ENCODE peak calls at places on chromosome 9, in six cellular contexts. V is substantia nigra; E is activated T-helper 2 cell treated with anti-CD3 and anti-CD28 coated beads, Interferon-gamma antibody, Interleukin-2, Interleukin-4, amounts not matched to agents 10 μg/mL and 5 μg/mL and 100 μg/mL, durations not matched to agents 14 hours and 24 hours and 36 hours; Q is cardiac fibroblast; U is NCI-H1092 treated with DMSO at 0.1 percent for 48 hours; X is LoVo. G is an unnamed sample.

GRCh38 chr9:131656356-131657030 is 83.4 kb downstream of the RAPGEF1 start:
- DNase-seq in V (no peak), E (peak), Q (no peak), U (no peak), X (no peak), G (no peak)

GRCh38 chr9:33148367-33149019 is 18.6 kb downstream of the B4GALT1 start:
- DNase-seq in V (no peak), E (no peak), Q (no peak), U (peak), X (no peak), G (no peak)

GRCh38 chr9:78791779-78792178 is 494.9 kb downstream of the PSAT1 start:
- DNase-seq in V (no peak), E (no peak), Q (no peak), U (no peak), X (no peak), G (no peak)

GRCh38 chr9:5651246-5651645 is 22.3 kb downstream of the RIC1 start:
- DNase-seq in V (no peak), E (no peak), Q (peak), U (no peak), X (no peak), G (no peak)

GRCh38 chr9:117547904-117548303 is 133.0 kb upstream of the ASTN2 start:
- DNase-seq in V (no peak), E (no peak), Q (no peak), U (no peak), X (no peak), G (no peak)

GRCh38 chr9:120926397-120926928 is at the start of gene TRAF1:
- DNase-seq in V (no peak), E (peak), Q (no peak), U (no peak), X (no peak), G (no peak)

GRCh38 chr9:94906713-94907112 is 180.2 kb downstream of the AOPEP start:
- DNase-seq in V (no peak), E (no peak), Q (no peak), U (no peak), X (no peak), G (no peak)

GRCh38 chr9:101399641-101399965 is 952 bp downstream of the ZNF189 start:
- DNase-seq in V (no peak), E (no peak), Q (no peak), U (no peak), X (no peak), G (no peak)

GRCh38 chr9:81032831-81033230 is 656.5 kb downstream of the TLE1 start:
- DNase-seq in V (no peak), E (no peak), Q (peak), U (no peak), X (no peak), G (no peak)

GRCh38 chr9:83707518-83707767 is 315 bp downstream of the UBQLN1 start:
- DNase-seq in V (no peak), E (no peak), Q (peak), U (no peak), X (no peak), G (no peak)

GRCh38 chr9:95834281-95834907 is 41.1 kb upstream of the ERCC6L2 start:
- DNase-seq in V (no peak), E (no peak), Q (peak), U (no peak), X (no peak), G (no peak)

GRCh38 chr9:111891910-111892499 is 4.6 kb upstream of the UGCG start:
- DNase-seq in V (no peak), E (no peak), Q (no peak), U (no peak), X (peak), G (no peak)

GRCh38 chr9:130320697-130321080 is 55.1 kb downstream of the HMCN2 start:
- DNase-seq in V (no peak), E (no peak), Q (no peak), U (no peak), X (no peak), G (no peak)

GRCh38 chr9:129838707-129839259 is 3.5 kb downstream of the USP20 start:
- DNase-seq in V (no peak), E (no peak), Q (peak), U (no peak), X (no peak), G (no peak)

GRCh38 chr9:115649991-115650472 is 503.6 kb upstream of the PAPPA start:
- DNase-seq in V (no peak), E (no peak), Q (peak), U (no peak), X (no peak), G (no peak)

GRCh38 chr9:33690156-33690908 is 105.0 kb upstream of the PRSS3 start:
- DNase-seq in V (no peak), E (no peak), Q (no peak), U (peak), X (no peak), G (peak)

GRCh38 chr9:93112116-93112863 is 16.3 kb downstream of the CARD19 start:
- DNase-seq in V (no peak), E (no peak), Q (no peak), U (no peak), X (no peak), G (no peak)

GRCh38 chr9:111661802-111662491 is 542 bp downstream of the GNG10 start:
- DNase-seq in V (peak), E (peak), Q (peak), U (peak), X (peak), G (peak)